ENCODE peak calls at places on chromosomes 6 and 20, in nine cellular contexts. One of them, this sample, is unnamed.

GRCh38 chr20:5177071-5177470 is 50.3 kb downstream of the CDS2 start:
- DNase-seq in colonic mucosa: no peak
- DNase-seq in fibroblast of mammary gland: no peak
- DNase-seq in heart right ventricle: no peak
- DNase-seq in H1: no peak
- DNase-seq in H9: no peak
- DNase-seq in PC-9: no peak
- DNase-seq in HFFc6: no peak
- DNase-seq in astrocyte: no peak
- DNase-seq in this sample: no peak

GRCh38 chr6:141562181-141562800 is 570.4 kb upstream of the GJE1 start:
- DNase-seq in colonic mucosa: peak
- DNase-seq in fibroblast of mammary gland: no peak
- DNase-seq in heart right ventricle: peak
- DNase-seq in H1: peak
- DNase-seq in H9: peak
- DNase-seq in PC-9: no peak
- DNase-seq in HFFc6: no peak
- DNase-seq in astrocyte: no peak
- DNase-seq in this sample: peak

GRCh38 chr6:15234068-15234758 is 11.7 kb upstream of the JARID2 start:
- DNase-seq in colonic mucosa: no peak
- DNase-seq in fibroblast of mammary gland: no peak
- DNase-seq in heart right ventricle: no peak
- DNase-seq in H1: no peak
- DNase-seq in H9: no peak
- DNase-seq in PC-9: no peak
- DNase-seq in HFFc6: no peak
- DNase-seq in astrocyte: no peak
- DNase-seq in this sample: no peak

GRCh38 chr6:38997128-38997761 is 51.3 kb upstream of the GLP1R start:
- DNase-seq in colonic mucosa: no peak
- DNase-seq in fibroblast of mammary gland: peak
- DNase-seq in heart right ventricle: peak
- DNase-seq in H1: peak
- DNase-seq in H9: peak
- DNase-seq in PC-9: no peak
- DNase-seq in HFFc6: no peak
- DNase-seq in astrocyte: no peak
- DNase-seq in this sample: peak

GRCh38 chr6:43061861-43062260 is 2.4 kb downstream of the KLC4 start:
- DNase-seq in colonic mucosa: no peak
- DNase-seq in fibroblast of mammary gland: no peak
- DNase-seq in heart right ventricle: no peak
- DNase-seq in H1: no peak
- DNase-seq in H9: no peak
- DNase-seq in PC-9: no peak
- DNase-seq in HFFc6: peak
- DNase-seq in astrocyte: peak
- DNase-seq in this sample: no peak

GRCh38 chr6:84050408-84050807 is 16.8 kb downstream of the MRAP2 start:
- DNase-seq in colonic mucosa: no peak
- DNase-seq in fibroblast of mammary gland: no peak
- DNase-seq in heart right ventricle: no peak
- DNase-seq in H1: no peak
- DNase-seq in H9: no peak
- DNase-seq in PC-9: no peak
- DNase-seq in HFFc6: no peak
- DNase-seq in astrocyte: no peak
- DNase-seq in this sample: no peak

GRCh38 chr6:56875961-56876360 is 78.9 kb upstream of the BEND6 start:
- DNase-seq in colonic mucosa: peak
- DNase-seq in fibroblast of mammary gland: peak
- DNase-seq in heart right ventricle: no peak
- DNase-seq in H1: no peak
- DNase-seq in H9: no peak
- DNase-seq in PC-9: no peak
- DNase-seq in HFFc6: no peak
- DNase-seq in astrocyte: no peak
- DNase-seq in this sample: no peak

GRCh38 chr6:105675715-105676397 is 273.0 kb upstream of the PREP start:
- DNase-seq in colonic mucosa: no peak
- DNase-seq in fibroblast of mammary gland: peak
- DNase-seq in heart right ventricle: no peak
- DNase-seq in H1: no peak
- DNase-seq in H9: no peak
- DNase-seq in PC-9: no peak
- DNase-seq in HFFc6: peak
- DNase-seq in astrocyte: peak
- DNase-seq in this sample: peak

GRCh38 chr6:37155394-37156312 is 14.3 kb upstream of the PIM1 start:
- DNase-seq in colonic mucosa: peak
- DNase-seq in fibroblast of mammary gland: no peak
- DNase-seq in heart right ventricle: no peak
- DNase-seq in H1: no peak
- DNase-seq in H9: no peak
- DNase-seq in PC-9: no peak
- DNase-seq in HFFc6: no peak
- DNase-seq in astrocyte: peak
- DNase-seq in this sample: no peak

GRCh38 chr20:36070451-36070850 is 84.1 kb upstream of the EPB41L1 start:
- DNase-seq in colonic mucosa: no peak
- DNase-seq in fibroblast of mammary gland: no peak
- DNase-seq in heart right ventricle: no peak
- DNase-seq in H1: peak
- DNase-seq in H9: peak
- DNase-seq in PC-9: no peak
- DNase-seq in HFFc6: no peak
- DNase-seq in astrocyte: no peak
- DNase-seq in this sample: no peak

GRCh38 chr6:108762394-108762793 is 85.8 kb upstream of the ARMC2 start:
- DNase-seq in colonic mucosa: no peak
- DNase-seq in fibroblast of mammary gland: no peak
- DNase-seq in heart right ventricle: peak
- DNase-seq in H1: peak
- DNase-seq in H9: no peak
- DNase-seq in PC-9: no peak
- DNase-seq in HFFc6: no peak
- DNase-seq in astrocyte: no peak
- DNase-seq in this sample: no peak

GRCh38 chr6:108765495-108765894 is 82.7 kb upstream of the ARMC2 start:
- DNase-seq in colonic mucosa: no peak
- DNase-seq in fibroblast of mammary gland: no peak
- DNase-seq in heart right ventricle: no peak
- DNase-seq in H1: no peak
- DNase-seq in H9: no peak
- DNase-seq in PC-9: no peak
- DNase-seq in HFFc6: no peak
- DNase-seq in astrocyte: no peak
- DNase-seq in this sample: no peak

GRCh38 chr6:108764580-108764950 is 83.7 kb upstream of the ARMC2 start:
- DNase-seq in colonic mucosa: no peak
- DNase-seq in fibroblast of mammary gland: no peak
- DNase-seq in heart right ventricle: no peak
- DNase-seq in H1: no peak
- DNase-seq in H9: no peak
- DNase-seq in PC-9: no peak
- DNase-seq in HFFc6: no peak
- DNase-seq in astrocyte: no peak
- DNase-seq in this sample: no peak

GRCh38 chr6:108766419-108766818 is 81.8 kb upstream of the ARMC2 start:
- DNase-seq in colonic mucosa: no peak
- DNase-seq in fibroblast of mammary gland: no peak
- DNase-seq in heart right ventricle: no peak
- DNase-seq in H1: no peak
- DNase-seq in H9: no peak
- DNase-seq in PC-9: no peak
- DNase-seq in HFFc6: no peak
- DNase-seq in astrocyte: no peak
- DNase-seq in this sample: no peak

GRCh38 chr6:108763931-108764579 is 84.2 kb upstream of the ARMC2 start:
- DNase-seq in colonic mucosa: no peak
- DNase-seq in fibroblast of mammary gland: no peak
- DNase-seq in heart right ventricle: no peak
- DNase-seq in H1: peak
- DNase-seq in H9: no peak
- DNase-seq in PC-9: no peak
- DNase-seq in HFFc6: no peak
- DNase-seq in astrocyte: no peak
- DNase-seq in this sample: no peak
- TF ChIP-seq CTCF in colonic mucosa: no peak
- TF ChIP-seq CTCF in fibroblast of mammary gland: no peak
- TF ChIP-seq CTCF in heart right ventricle: no peak
- TF ChIP-seq CTCF in H1: no peak
- TF ChIP-seq CTCF in H9: no peak
- TF ChIP-seq CTCF in PC-9: no peak
- TF ChIP-seq CTCF in HFFc6: no peak
- TF ChIP-seq CTCF in astrocyte: no peak
- TF ChIP-seq CTCF in this sample: no peak

GRCh38 chr6:125156496-125156895 is 2.9 kb downstream of the TPD52L1 start:
- DNase-seq in colonic mucosa: no peak
- DNase-seq in fibroblast of mammary gland: no peak
- DNase-seq in heart right ventricle: no peak
- DNase-seq in H1: no peak
- DNase-seq in H9: no peak
- DNase-seq in PC-9: no peak
- DNase-seq in HFFc6: no peak
- DNase-seq in astrocyte: no peak
- DNase-seq in this sample: no peak

GRCh38 chr6:125153541-125154183 is at the start of gene TPD52L1:
- DNase-seq in colonic mucosa: peak
- DNase-seq in fibroblast of mammary gland: peak
- DNase-seq in heart right ventricle: peak
- DNase-seq in H1: peak
- DNase-seq in H9: peak
- DNase-seq in PC-9: peak
- DNase-seq in HFFc6: peak
- DNase-seq in astrocyte: peak
- DNase-seq in this sample: peak

GRCh38 chr6:125155344-125155743 is 1.8 kb downstream of the TPD52L1 start:
- DNase-seq in colonic mucosa: no peak
- DNase-seq in fibroblast of mammary gland: no peak
- DNase-seq in heart right ventricle: no peak
- DNase-seq in H1: no peak
- DNase-seq in H9: no peak
- DNase-seq in PC-9: no peak
- DNase-seq in HFFc6: no peak
- DNase-seq in astrocyte: no peak
- DNase-seq in this sample: no peak

GRCh38 chr6:125151715-125152114 is 1.9 kb upstream of the TPD52L1 start:
- DNase-seq in colonic mucosa: no peak
- DNase-seq in fibroblast of mammary gland: no peak
- DNase-seq in heart right ventricle: no peak
- DNase-seq in H1: no peak
- DNase-seq in H9: no peak
- DNase-seq in PC-9: no peak
- DNase-seq in HFFc6: no peak
- DNase-seq in astrocyte: no peak
- DNase-seq in this sample: no peak

GRCh38 chr6:125154184-125155135 is 887 bp downstream of the TPD52L1 start:
- DNase-seq in colonic mucosa: peak
- DNase-seq in fibroblast of mammary gland: peak
- DNase-seq in heart right ventricle: no peak
- DNase-seq in H1: peak
- DNase-seq in H9: peak
- DNase-seq in PC-9: peak
- DNase-seq in HFFc6: no peak
- DNase-seq in astrocyte: peak
- DNase-seq in this sample: no peak
- TF ChIP-seq CTCF in colonic mucosa: peak
- TF ChIP-seq CTCF in fibroblast of mammary gland: peak
- TF ChIP-seq CTCF in heart right ventricle: peak
- TF ChIP-seq CTCF in H1: peak
- TF ChIP-seq CTCF in H9: peak
- TF ChIP-seq CTCF in PC-9: peak
- TF ChIP-seq CTCF in HFFc6: peak
- TF ChIP-seq CTCF in astrocyte: peak
- TF ChIP-seq CTCF in this sample: peak

DNA sequence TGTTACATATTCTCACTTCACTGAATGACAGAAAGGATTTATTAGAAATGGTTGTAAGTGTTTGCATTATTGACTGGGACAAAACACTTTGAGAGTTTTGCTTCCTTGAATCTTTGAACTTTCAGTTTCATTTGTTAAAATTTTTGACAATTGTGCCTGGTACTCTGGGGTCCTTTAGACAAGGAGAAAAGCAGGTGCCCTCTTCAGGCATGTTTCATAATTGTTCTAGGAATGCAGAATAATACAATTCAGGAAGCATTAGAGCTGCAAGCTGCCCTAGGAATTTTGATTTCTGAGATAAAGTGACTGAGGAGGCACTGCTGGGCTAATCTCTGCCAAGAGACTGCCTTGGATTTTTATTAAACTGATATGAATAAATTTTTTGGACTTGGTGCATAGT is 49.7 kb downstream of the TOP1 start:
- DNase-seq in colonic mucosa: no peak
- DNase-seq in fibroblast of mammary gland: peak
- DNase-seq in heart right ventricle: peak
- DNase-seq in H1: no peak
- DNase-seq in H9: no peak
- DNase-seq in PC-9: peak
- DNase-seq in HFFc6: peak
- DNase-seq in astrocyte: peak
- DNase-seq in this sample: peak
- TF ChIP-seq CTCF in colonic mucosa: peak
- TF ChIP-seq CTCF in fibroblast of mammary gland: peak
- TF ChIP-seq CTCF in heart right ventricle: peak
- TF ChIP-seq CTCF in H1: peak
- TF ChIP-seq CTCF in H9: peak
- TF ChIP-seq CTCF in PC-9: peak
- TF ChIP-seq CTCF in HFFc6: peak
- TF ChIP-seq CTCF in astrocyte: peak
- TF ChIP-seq CTCF in this sample: peak

DNA sequence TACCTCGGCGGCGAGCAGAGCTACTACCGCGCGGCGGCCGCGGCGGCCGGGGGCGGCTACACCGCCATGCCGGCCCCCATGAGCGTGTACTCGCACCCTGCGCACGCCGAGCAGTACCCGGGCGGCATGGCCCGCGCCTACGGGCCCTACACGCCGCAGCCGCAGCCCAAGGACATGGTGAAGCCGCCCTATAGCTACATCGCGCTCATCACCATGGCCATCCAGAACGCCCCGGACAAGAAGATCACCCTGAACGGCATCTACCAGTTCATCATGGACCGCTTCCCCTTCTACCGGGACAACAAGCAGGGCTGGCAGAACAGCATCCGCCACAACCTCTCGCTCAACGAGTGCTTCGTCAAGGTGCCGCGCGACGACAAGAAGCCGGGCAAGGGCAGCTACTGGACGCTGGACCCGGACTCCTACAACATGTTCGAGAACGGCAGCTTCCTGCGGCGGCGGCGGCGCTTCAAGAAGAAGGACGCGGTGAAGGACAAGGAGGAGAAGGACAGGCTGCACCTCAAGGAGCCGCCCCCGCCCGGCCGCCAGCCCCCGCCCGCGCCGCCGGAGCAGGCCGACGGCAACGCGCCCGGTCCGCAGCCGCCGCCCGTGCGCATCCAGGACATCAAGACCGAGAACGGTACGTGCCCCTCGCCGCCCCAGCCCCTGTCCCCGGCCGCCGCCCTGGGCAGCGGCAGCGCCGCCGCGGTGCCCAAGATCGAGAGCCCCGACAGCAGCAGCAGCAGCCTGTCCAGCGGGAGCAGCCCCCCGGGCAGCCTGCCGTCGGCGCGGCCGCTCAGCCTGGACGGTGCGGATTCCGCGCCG is 994 bp downstream of the FOXC1 start:
- DNase-seq in colonic mucosa: no peak
- DNase-seq in fibroblast of mammary gland: no peak
- DNase-seq in heart right ventricle: no peak
- DNase-seq in H1: no peak
- DNase-seq in H9: no peak
- DNase-seq in PC-9: peak
- DNase-seq in HFFc6: peak
- DNase-seq in astrocyte: peak
- DNase-seq in this sample: peak
- TF ChIP-seq CTCF in colonic mucosa: no peak
- TF ChIP-seq CTCF in fibroblast of mammary gland: no peak
- TF ChIP-seq CTCF in heart right ventricle: no peak
- TF ChIP-seq CTCF in H1: no peak
- TF ChIP-seq CTCF in H9: no peak
- TF ChIP-seq CTCF in PC-9: no peak
- TF ChIP-seq CTCF in HFFc6: no peak
- TF ChIP-seq CTCF in astrocyte: no peak
- TF ChIP-seq CTCF in this sample: no peak

This sample was measured in AG10803.